ENCODE peak calls at places on chromosomes 2 and 18, in nine cellular contexts. O is MM.1S, W is neuronal stem cell, Z is K562, G is WERI-Rb-1, L is tibial nerve, M is aorta, F is GM23248, P is right lobe of liver. X is an unnamed sample. For H3K36me3, the result is how much of the 10 kb centered on the place peaks cover.

GRCh38 chr2:55056024-55056521 is 5.8 kb upstream of the RTN4 start:
- DNase-seq in O (no peak), W (no peak), Z (peak), G (no peak), L (peak), M (no peak), F (peak), P (no peak), X (no peak)

GRCh38 chr2:239181074-239181581 is 219.7 kb downstream of the HDAC4 start:
- DNase-seq in O (no peak), W (no peak), Z (no peak), G (no peak), L (no peak), M (peak), F (no peak), P (no peak), X (no peak)

GRCh38 chr2:106057206-106057605 is 136.9 kb downstream of the UXS1 start:
- DNase-seq in O (peak), W (no peak), Z (no peak), G (no peak), L (no peak), M (no peak), F (peak), P (no peak), X (no peak)

GRCh38 chr2:236180831-236181453 is 12.8 kb upstream of the GBX2 start:
- DNase-seq in O (peak), W (peak), Z (peak), G (peak), L (peak), M (no peak), F (peak), P (no peak), X (peak)

GRCh38 chr18:11909597-11910026 is 1.5 kb upstream of the MPPE1 start:
- DNase-seq in O (peak), W (no peak), Z (no peak), G (no peak), L (peak), M (no peak), F (peak), P (no peak), X (no peak)

GRCh38 chr2:152132321-152132720 is 33.5 kb upstream of the CACNB4 start:
- DNase-seq in O (no peak), W (no peak), Z (no peak), G (no peak), L (no peak), M (no peak), F (no peak), P (no peak), X (no peak)

GRCh38 chr2:172465417-172466334 is 38.3 kb downstream of the ITGA6 start:
- DNase-seq in O (peak), W (peak), Z (peak), G (peak), L (peak), M (peak), F (peak), P (peak), X (peak)

GRCh38 chr18:78801011-78801410 is 178.6 kb upstream of the SALL3 start:
- DNase-seq in O (no peak), W (no peak), Z (no peak), G (no peak), L (no peak), M (peak), F (no peak), P (no peak), X (no peak)

GRCh38 chr2:240595381-240596079 is 9.0 kb downstream of the CAPN10 start:
- DNase-seq in O (no peak), W (peak), Z (peak), G (peak), L (no peak), M (peak), F (peak), P (peak), X (no peak)

GRCh38 chr2:18753722-18754121 is 164.4 kb upstream of the NT5C1B start:
- DNase-seq in O (no peak), W (no peak), Z (no peak), G (no peak), L (no peak), M (no peak), F (no peak), P (no peak), X (no peak)

GRCh38 chr2:112869258-112869842 is 32.8 kb upstream of the IL1B start:
- DNase-seq in O (no peak), W (no peak), Z (peak), G (no peak), L (peak), M (no peak), F (peak), P (no peak), X (peak)

GRCh38 chr18:46484971-46485370 is 172.0 kb downstream of the LOXHD1 start:
- DNase-seq in O (no peak), W (no peak), Z (no peak), G (no peak), L (no peak), M (no peak), F (no peak), P (no peak), X (no peak)

GRCh38 chr18:74299746-74300145 is 8.0 kb upstream of the CYB5A start:
- DNase-seq in O (no peak), W (no peak), Z (no peak), G (no peak), L (no peak), M (no peak), F (peak), P (no peak), X (no peak)

DNA sequence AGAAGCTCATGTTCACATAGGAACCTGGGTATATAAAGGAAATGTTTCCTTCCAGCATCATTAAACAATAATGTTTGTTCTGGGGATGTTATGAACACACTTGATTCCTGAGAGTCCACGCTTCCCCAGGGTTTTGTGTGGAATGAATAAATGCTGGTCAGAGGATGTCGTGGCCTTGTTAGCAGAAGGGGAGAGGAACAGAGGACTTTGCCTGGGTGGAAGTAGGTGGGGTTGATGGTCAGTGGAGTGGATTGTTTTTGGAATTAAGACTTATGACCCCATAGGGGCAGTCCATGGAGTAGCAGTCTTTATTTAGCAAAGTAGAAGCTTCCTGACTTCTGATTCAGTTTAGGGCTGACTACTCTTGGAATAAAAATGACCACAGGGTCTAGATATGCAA is 139.6 kb downstream of the MYO1B start:
- DNase-seq in O (no peak), W (no peak), Z (no peak), G (no peak), L (no peak), M (no peak), F (no peak), P (no peak), X (no peak)
- H3K36me3 ChIP-seq in O (under half), W (under half), Z (under half), G (under half), L (under half), M (under half), F (half or more), P (half or more), X (half or more)

DNA sequence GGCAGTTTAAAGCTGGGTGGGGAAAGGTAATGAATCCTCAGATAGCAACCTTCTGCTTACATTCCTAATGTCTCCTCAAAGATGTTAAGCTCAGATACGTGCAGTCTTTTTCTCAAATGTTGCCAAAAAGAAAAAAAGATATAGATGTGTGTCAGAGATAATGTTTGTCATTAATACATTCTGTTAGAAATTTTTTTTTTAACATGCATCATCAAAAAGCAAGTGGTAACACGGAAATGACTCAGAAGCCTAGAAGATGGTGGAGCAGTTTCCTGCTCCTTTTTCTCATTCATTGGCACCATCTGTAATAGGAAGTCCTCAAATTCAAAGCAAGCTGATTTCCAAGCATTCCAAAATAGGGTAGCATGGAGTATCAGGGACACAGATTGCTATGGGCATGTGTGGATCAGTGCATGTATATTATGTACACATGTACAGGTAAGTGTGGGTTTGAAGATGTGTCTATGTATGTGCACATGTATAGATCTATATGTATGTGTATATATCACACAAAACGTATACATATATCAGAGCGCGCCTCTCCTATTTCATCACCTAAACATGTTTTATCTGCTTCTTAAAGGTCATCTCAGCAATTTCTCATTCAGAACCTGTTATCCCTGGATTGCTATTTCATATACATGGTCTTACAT is 79.9 kb upstream of the ITGB6 start:
- DNase-seq in O (no peak), W (no peak), Z (no peak), G (no peak), L (no peak), M (no peak), F (peak), P (no peak), X (no peak)
- H3K36me3 ChIP-seq in O (under half), W (under half), Z (under half), G (under half), L (half or more), M (under half), F (half or more), P (under half), X (half or more)

GRCh38 chr2:131132729-131133128 is 27.6 kb downstream of the PLEKHB2 start:
- DNase-seq in O (no peak), W (no peak), Z (no peak), G (no peak), L (no peak), M (no peak), F (no peak), P (no peak), X (no peak)
- H3K36me3 ChIP-seq in O (under half), W (under half), Z (half or more), G (under half), L (half or more), M (under half), F (under half), P (under half), X (under half)

DNA sequence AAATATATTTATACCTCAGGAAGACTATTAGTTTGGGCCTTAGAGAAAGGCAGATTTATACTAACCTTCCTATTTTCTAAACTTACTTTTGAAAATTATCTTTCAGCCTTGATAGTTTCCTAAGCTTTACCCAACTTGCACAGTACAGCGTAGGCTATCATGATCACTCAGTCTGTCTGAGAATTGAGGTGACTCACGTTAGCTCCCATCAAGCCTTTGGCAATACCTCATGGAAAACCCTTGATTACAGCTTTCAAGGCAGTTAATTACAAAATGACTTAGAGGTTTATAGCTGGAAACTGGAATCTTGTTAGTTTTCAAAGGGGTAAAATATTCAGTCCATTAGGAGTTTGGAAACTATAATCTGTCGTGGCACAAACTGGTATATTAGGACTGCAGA is 26.4 kb upstream of the ARMC9 start:
- DNase-seq in O (no peak), W (no peak), Z (no peak), G (no peak), L (no peak), M (no peak), F (peak), P (no peak), X (no peak)
- H3K36me3 ChIP-seq in O (under half), W (under half), Z (half or more), G (under half), L (half or more), M (under half), F (under half), P (under half), X (half or more)

DNA sequence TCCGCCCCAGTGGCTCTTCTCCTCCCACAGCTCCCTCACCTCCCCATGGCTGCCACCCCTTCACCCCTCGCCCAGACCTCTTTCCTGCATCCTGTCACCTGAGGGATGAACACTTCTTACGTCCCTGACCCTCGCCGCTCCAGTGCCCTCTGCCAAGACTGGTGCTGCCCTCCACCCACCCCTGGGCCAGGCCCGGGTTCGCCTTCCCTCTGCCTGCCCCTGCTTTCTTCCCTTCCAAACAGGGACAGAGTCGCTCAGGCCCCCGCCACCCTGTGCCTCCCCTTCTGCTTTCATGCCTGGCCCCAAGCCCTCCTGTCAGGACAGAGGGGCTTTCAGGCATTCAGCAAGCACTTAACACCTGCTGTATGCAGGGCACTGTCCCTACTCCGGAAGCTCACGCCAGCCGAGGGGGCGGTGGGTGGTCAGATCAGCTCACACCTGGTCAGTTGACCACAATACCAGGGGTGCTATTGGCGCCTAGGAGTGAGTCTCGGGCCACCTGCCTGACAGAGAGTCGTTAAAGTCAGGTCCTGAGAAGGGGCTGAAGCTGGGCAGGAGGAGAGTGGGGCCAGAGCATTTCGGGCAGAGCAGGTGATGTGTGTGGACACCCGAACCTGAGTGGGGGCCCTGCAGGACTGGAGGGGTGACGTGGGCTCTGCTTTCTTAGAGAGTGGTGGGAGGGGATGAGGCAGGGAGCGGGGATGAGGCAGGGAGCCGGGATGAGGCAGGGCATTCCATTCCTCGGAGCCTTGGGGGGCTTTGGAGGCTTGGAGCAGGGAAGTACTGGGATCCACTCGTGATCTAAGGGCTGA is 26.0 kb upstream of the HPCAL1 start:
- DNase-seq in O (no peak), W (no peak), Z (no peak), G (no peak), L (no peak), M (peak), F (no peak), P (no peak), X (no peak)
- H3K36me3 ChIP-seq in O (under half), W (under half), Z (under half), G (under half), L (under half), M (under half), F (under half), P (under half), X (under half)